ENCODE peak calls at places on chromosomes 11 and 22, in eight cellular contexts. L is fibroblast of pulmonary artery, N is uterus, U is AG04449, M is AG09319, V is mammary epithelial cell, G is heart left ventricle, W is prostate gland. Z is an unnamed sample.

GRCh38 chr22:43343262-43343988 is at the start of gene SCUBE1:
- DNase-seq in W (peak), V (peak), N (peak), L (peak), M (no peak), G (peak), U (no peak), Z (peak)

GRCh38 chr11:1271927-1272326 is 37.5 kb downstream of the TOLLIP start:
- DNase-seq in V (no peak), G (peak), W (no peak), U (no peak), M (no peak), N (no peak), L (no peak), Z (no peak)

GRCh38 chr11:131875611-131876010 is 505.2 kb downstream of the NTM start:
- DNase-seq in U (no peak), G (no peak), V (no peak), N (no peak), L (peak), M (no peak), W (no peak), Z (no peak)

GRCh38 chr22:30283342-30283741 is 6.0 kb downstream of the CASTOR1 start:
- DNase-seq in W (no peak), V (no peak), G (peak), N (no peak), U (no peak), M (no peak), L (no peak), Z (no peak)

GRCh38 chr11:73215191-73216134 is 2.6 kb upstream of the P2RY2 start:
- DNase-seq in V (no peak), G (no peak), W (no peak), N (no peak), M (no peak), L (no peak), U (no peak), Z (no peak)

GRCh38 chr11:71418643-71419042 is 29.6 kb downstream of the DHCR7 start:
- DNase-seq in G (peak), W (no peak), V (no peak), L (no peak), M (no peak), N (no peak), U (no peak), Z (peak)

GRCh38 chr11:126284829-126285228 is 1.9 kb downstream of the TIRAP start:
- DNase-seq in M (peak), W (no peak), L (peak), G (no peak), N (peak), V (peak), U (peak), Z (peak)

GRCh38 chr11:126345759-126346585 is 9.5 kb upstream of the ST3GAL4 start:
- DNase-seq in N (peak), M (peak), U (no peak), L (peak), W (no peak), V (no peak), G (peak), Z (no peak)

GRCh38 chr11:132007184-132007583 is 636.8 kb downstream of the NTM start:
- DNase-seq in L (no peak), M (no peak), N (no peak), W (no peak), G (no peak), U (no peak), V (no peak), Z (no peak)

GRCh38 chr11:131815631-131816030 is 445.2 kb downstream of the NTM start:
- DNase-seq in U (no peak), W (no peak), L (no peak), M (no peak), G (no peak), N (no peak), V (no peak), Z (no peak)

DNA sequence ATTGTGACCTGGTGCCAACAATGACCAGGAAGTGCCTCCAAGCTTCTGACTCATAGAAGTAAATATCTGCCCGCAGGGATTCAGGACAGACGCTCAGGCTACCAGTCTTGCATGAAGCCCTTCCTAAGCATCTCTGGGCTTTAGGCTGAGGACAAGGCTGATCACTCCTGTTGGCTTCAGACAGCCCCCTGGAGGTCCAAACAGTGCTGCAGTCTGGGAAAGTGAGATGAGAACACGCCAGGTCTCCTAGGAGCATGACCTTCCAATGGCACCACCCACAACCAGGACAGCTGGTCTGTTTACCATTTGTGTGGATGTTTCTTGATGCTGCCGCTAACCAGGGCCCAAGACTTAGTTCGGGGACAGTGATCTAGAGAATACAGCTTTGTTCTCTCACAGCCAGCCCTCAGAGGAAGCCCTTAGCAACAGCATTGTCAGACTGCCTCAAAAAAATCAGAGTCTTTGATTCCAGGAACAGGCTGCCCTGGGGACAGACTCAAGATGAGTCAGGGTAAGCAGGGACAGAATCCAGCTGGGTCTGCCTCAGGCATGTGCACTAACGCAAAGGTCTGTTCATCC is 111.2 kb downstream of the ZNF280B start:
- DNase-seq in L (peak), N (no peak), W (no peak), G (no peak), M (no peak), V (peak), U (no peak), Z (peak)
- TF ChIP-seq CTCF in L (peak), N (no peak), W (no peak), G (no peak), M (no peak), V (peak), U (no peak), Z (no peak)

DNA sequence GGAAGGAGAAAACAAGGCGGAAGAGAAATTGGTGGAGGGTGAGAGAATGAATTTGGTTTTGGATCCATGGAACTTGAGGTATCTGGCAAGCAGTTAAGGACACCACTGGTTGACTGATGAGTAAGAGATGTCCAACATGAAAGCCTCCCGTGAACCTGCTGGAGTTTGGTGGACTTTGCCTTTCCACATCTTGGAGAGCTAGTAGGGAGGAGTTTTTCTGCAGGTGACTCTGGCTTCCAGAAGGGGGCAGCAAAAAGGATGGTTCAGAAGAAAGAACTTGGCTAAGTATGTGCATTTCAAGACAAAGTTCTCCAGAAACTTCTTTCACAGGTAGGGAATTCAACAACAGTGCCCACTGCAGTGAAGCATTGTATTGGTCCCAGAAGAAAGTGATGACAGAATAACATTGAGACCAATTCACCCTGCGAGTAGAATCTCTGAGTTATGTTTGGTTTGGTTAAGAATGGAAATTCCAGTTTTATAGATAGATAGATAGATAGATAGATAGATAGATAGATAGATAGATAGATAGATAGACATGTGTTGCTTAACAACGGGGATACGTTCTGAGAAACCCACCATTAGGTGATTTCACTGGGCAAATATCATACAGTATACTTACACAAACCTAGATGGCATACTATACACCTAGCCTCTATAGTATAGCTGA is 28.5 kb downstream of the DCDC1 start:
- DNase-seq in N (no peak), M (no peak), V (peak), W (no peak), L (peak), G (no peak), U (no peak), Z (peak)
- TF ChIP-seq CTCF in N (no peak), M (peak), V (peak), W (no peak), L (peak), G (peak), U (peak), Z (peak)

DNA sequence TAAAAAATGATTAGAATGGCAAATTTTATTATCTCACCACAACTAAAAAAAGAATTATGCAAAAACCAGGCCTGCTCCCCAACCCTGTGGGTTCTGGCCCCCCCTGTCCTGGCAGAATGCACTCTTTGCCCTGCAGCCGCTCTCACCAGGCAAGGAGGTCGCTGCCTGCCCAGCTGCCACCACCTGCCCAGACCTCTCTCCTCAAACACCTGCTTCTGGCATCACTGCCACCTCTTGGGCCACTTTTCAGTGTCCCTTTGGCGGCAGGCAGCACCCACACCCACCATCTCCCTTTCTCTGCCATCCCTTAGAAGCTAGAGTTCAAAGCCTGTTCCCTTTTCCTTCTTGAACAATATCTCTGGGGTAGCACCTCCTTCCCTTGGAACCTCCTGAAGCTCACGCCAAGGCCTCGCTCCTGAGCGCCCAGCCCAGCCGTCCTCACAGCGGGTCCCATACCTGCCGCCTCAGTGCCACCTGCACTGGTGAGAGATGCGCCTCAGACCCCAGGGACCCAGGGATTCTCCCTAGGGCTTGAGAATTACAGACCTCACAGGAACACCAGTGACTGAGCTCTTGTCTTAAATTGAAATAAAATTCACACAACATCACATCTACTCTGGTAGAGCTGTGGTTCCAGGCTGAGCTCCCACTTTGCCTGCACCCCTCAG is 44.6 kb downstream of the SGSM3 start:
- DNase-seq in U (no peak), M (no peak), W (no peak), N (no peak), L (no peak), V (no peak), G (no peak), Z (peak)
- TF ChIP-seq CTCF in U (no peak), M (no peak), W (no peak), N (no peak), L (no peak), V (no peak), G (no peak), Z (no peak)

GRCh38 chr11:9203715-9204311 is 61.3 kb downstream of the DENND5A start:
- DNase-seq in L (no peak), G (no peak), W (no peak), M (no peak), U (no peak), V (no peak), N (no peak), Z (no peak)
- TF ChIP-seq CTCF in L (peak), G (no peak), W (no peak), M (no peak), U (no peak), V (peak), N (no peak), Z (peak)

GRCh38 chr22:22061085-22062077 is 78.8 kb upstream of the TOP3B start:
- DNase-seq in V (peak), M (peak), N (peak), G (peak), L (peak), W (no peak), U (no peak), Z (no peak)
- TF ChIP-seq CTCF in V (peak), M (peak), N (peak), G (no peak), L (peak), W (peak), U (peak), Z (peak)

GRCh38 chr11:10450451-10451398 is 4.3 kb upstream of the AMPD3 start:
- DNase-seq in M (no peak), L (peak), U (no peak), N (peak), V (peak), W (peak), G (peak), Z (peak)
- TF ChIP-seq CTCF in M (no peak), L (peak), U (peak), N (peak), V (peak), W (peak), G (peak), Z (peak)

DNA sequence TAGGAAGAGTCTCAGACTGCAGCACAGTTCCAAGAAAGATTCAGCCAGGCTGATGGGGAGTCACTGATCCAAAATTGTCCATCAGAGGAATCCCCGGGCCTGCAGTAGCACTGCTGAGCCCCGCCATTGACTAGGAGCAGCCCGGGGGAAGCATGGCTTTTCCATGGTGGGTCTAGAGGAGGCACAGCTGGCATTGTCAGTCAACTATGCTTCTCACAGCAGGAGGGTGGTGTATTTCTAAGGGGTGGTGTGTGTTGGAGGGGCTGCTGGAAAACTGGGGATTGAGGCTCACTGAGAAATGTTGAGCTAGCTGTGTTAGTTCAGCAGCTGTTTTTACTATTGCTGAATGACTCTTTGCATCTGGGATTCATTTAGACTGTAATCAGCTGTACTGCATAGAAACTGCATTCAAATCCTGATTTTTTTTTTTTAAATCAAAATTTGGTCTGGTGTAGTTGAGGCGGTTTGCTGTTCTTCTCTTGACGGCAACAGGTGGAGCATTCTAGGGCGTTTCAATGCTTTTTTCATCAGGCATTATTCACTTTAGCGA is 5.6 kb downstream of the DDX10 start:
- DNase-seq in U (no peak), V (no peak), N (no peak), G (no peak), M (no peak), L (no peak), W (no peak), Z (no peak)
- TF ChIP-seq CTCF in U (no peak), V (no peak), N (no peak), G (no peak), M (no peak), L (no peak), W (no peak), Z (no peak)

DNA sequence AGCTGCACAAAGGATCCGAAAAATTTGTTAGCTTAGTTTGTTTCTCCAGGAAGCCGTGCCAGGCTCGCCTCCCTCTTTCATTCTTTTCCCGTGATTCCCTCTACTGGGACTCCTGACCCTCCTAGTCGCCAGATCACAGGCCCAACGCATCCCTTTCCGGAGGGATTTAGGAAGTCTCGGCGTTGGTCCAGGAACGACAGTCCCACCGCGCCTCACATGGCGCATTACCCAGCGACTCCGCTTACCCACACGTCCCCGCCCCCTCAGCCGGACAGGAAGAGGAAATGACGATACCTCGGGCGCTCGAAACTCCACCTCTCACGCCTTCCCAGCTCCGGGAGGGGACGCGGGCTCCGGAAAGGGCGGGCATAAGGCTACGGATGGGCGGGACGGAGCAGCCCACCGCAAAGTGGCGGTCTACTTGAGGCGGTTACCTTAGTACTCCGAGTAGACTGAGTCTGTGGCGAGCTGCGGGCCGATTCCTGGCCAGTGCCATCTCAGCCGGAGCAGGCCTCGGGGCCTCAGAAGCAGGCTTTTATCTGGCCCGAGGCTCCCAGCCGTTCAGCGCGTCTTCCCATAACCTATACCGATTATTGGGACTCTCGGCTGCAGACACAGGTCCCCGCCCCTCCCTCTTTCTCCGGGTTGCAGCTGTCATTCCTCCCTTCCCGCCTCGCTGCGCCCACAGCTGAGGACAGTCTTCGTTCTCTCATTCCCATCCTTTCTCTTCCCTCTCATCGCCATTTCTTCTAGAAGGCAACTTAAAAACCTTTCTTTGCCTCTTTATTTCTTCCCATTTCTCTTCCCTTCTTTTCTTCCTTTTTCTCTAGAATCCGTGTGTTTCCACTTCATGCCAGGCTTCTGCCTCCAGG is at the start of gene CCDC15:
- DNase-seq in U (peak), G (peak), V (peak), L (peak), N (peak), W (peak), M (peak), Z (peak)
- TF ChIP-seq CTCF in U (no peak), G (no peak), V (no peak), L (no peak), N (no peak), W (no peak), M (no peak), Z (no peak)

DNA sequence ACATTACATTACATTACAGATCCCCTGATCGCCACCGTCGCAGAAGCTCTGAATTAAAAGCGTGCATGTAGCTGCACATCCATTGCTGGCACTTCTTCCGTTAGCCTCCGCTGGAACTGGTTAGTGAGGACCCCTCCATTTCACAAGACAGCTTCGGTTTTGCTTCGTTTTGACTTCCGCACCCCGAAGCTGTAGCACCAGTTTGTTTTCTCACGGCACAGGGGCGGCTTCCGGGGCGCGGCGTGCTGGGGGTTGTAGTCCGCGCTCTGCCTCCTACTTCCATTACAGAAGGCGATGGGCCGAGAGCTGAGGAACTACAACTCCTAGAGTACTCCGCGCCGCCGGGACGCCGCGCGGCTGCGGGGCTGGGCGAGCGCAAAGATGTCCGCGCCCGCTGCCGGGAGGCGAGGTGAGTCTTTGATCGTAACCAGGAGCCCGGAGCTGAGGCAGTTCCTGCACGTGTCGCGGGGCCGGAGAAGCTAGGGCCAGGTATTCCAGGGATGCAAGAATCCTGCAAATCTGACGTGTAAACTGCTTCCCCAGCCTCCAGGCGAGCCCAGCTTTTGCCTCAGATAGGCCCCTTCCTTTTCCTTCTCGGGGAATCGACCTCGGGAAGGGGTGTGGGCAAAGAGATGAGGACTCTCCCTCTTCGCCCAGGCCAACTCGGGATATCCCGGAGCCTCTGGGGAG is at the start of gene PEX26:
- DNase-seq in N (peak), W (peak), U (no peak), V (peak), G (peak), L (peak), M (peak), Z (peak)
- TF ChIP-seq CTCF in N (no peak), W (no peak), U (no peak), V (peak), G (no peak), L (no peak), M (no peak), Z (no peak)

GRCh38 chr11:116893906-116894305 is 56.5 kb upstream of the APOA1 start:
- DNase-seq in U (no peak), W (no peak), G (no peak), N (no peak), V (no peak), M (no peak), L (no peak), Z (no peak)

GRCh38 chr11:116892374-116892773 is 55.0 kb upstream of the APOA1 start:
- DNase-seq in L (no peak), M (no peak), W (no peak), U (no peak), G (no peak), N (no peak), V (no peak), Z (no peak)

GRCh38 chr11:116893437-116893836 is 56.0 kb upstream of the APOA1 start:
- DNase-seq in N (no peak), W (no peak), U (no peak), L (no peak), V (no peak), G (no peak), M (no peak), Z (no peak)

GRCh38 chr11:116896211-116896610 is 58.8 kb upstream of the APOA1 start:
- DNase-seq in V (no peak), N (no peak), W (no peak), U (no peak), M (no peak), G (no peak), L (no peak), Z (no peak)

GRCh38 chr11:116895053-116895757 is 57.8 kb upstream of the APOA1 start:
- DNase-seq in N (no peak), M (no peak), G (no peak), V (no peak), U (no peak), W (no peak), L (peak), Z (peak)
- TF ChIP-seq CTCF in N (peak), M (peak), G (peak), V (peak), U (peak), W (peak), L (peak), Z (peak)

Z was measured in GM10248.